ENCODE peak calls at places on chromosomes 11 and 22, in four cellular contexts. M, N, I and P are unnamed samples.

GRCh38 chr11:14908214-14908880 is 16.3 kb upstream of the CYP2R1 start:
- DNase-seq in M (no peak), I (peak), N (no peak), P (no peak)

GRCh38 chr11:33829430-33830141 is 55.3 kb upstream of the FBXO3 start:
- DNase-seq in M (no peak), I (peak), N (peak), P (no peak)

GRCh38 chr22:46108564-46109473 is 41.5 kb upstream of the PPARA start:
- DNase-seq in N (peak), M (no peak), I (peak), P (no peak)

GRCh38 chr11:76629133-76629852 is 41.3 kb downstream of the LRRC32 start:
- DNase-seq in I (no peak), M (no peak), N (peak), P (peak)

GRCh38 chr11:70467196-70468085 is 69.1 kb downstream of the CTTN start:
- DNase-seq in I (peak), M (peak), N (peak), P (no peak)

GRCh38 chr11:124194696-124195418 is 11.7 kb downstream of the OR10D3 start:
- DNase-seq in N (no peak), I (peak), M (no peak), P (no peak)

GRCh38 chr22:23837911-23838685 is 708 bp downstream of the DERL3 start:
- DNase-seq in I (no peak), M (no peak), N (no peak), P (no peak)

GRCh38 chr11:99320769-99321290 is 300.1 kb downstream of the CNTN5 start:
- DNase-seq in M (no peak), I (no peak), N (no peak), P (no peak)

GRCh38 chr22:16960220-16960883 is 47.7 kb downstream of the GAB4 start:
- DNase-seq in N (no peak), M (no peak), I (no peak), P (no peak)

GRCh38 chr22:29026579-29026978 is 35.1 kb downstream of the C22orf31 start:
- DNase-seq in I (no peak), N (no peak), M (no peak), P (no peak)

GRCh38 chr11:47848636-47849155 is 546 bp upstream of the NUP160 start:
- DNase-seq in M (no peak), I (no peak), N (no peak), P (no peak)
- TF ChIP-seq CTCF in M (no peak), I (no peak), N (no peak), P (no peak)

DNA sequence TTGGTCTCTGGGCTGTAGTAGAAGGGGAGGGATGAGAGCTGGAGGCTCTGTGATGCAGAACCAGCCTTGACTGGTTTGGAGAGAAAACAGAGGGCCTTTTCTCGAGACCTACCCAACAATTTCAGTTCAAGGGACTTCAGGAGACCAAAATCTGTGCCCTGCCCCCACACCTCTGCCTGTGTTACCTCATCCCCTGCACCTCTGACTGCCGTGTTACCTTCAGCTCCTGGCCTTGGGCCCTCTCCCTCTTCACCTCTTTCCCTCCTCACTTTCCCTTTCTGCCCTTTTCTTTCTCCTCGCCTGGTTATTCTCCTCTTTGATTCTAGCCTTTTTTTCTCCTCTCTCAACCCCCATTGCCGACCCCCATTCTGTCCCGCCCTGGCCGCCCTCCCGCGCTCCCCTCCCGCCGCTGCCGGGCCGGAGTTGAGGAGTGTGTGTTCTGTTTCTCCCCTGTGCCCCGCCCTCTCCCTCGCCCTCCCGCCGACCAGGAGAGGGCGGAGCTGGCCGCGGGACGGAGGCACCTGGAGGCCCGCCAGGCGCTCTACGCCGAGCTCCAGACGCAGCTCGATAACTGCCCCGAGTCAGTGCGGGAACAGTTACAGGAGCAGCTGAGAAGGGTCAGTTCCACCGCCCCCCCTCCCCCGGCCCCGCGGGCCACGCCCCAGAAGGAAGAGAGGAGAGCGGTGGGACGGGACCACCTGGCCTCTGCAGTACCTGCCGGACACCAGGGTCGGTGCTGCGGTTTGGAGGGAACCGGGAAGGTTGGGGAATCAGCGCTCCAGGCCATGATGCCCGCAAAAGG is 27.2 kb downstream of the PHLDB1 start:
- DNase-seq in N (peak), I (no peak), M (no peak), P (no peak)
- TF ChIP-seq CTCF in N (peak), I (peak), M (no peak), P (no peak)

DNA sequence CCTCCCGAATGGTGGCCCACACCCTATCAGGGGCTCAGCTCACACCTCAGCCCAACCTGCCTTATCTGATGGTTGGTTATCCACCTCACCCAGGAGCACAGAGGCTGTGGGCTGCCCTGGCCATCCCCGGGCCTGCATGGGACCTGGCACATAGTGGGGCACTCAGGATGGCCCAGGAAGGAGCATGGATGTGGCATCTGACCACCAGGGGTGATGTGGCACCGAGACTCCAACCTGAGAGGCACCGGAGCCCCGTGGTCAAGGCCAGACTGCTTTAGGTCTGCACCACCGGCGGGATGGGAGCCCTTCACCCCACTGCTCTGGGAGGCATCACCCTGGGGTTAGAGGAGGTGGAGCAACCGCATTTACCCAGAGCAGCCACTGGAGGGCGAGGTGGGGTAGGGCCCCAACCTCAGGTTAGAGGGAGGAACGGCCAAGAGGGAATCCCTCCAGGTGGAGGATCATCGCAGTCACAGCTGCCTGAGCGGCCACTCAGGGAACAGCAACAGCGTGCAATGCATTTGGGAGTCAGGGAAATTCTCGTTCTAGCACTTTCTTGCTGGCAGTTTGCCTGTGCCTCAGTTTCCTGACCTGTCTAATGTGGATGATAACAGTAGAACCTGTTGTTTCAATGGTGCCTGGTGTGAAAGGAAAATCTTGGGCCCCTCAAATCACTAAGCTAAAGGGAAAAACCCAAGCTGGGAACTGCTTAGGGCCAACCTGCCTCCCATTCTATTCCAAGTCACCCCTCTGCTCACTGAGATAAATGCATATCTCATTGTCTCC is 52.9 kb upstream of the CARS1 start:
- DNase-seq in N (no peak), M (no peak), I (no peak), P (peak)
- TF ChIP-seq CTCF in N (peak), M (no peak), I (peak), P (peak)

GRCh38 chr22:45082795-45083194 is 73.0 kb upstream of the PHF21B start:
- DNase-seq in M (no peak), I (no peak), N (no peak), P (no peak)
- TF ChIP-seq CTCF in M (no peak), I (peak), N (peak), P (no peak)